ENCODE peak calls at places on chromosomes 7 and 10, in seven cellular contexts. One of them, this sample, is unnamed.

GRCh38 chr7:32204361-32205018 is 134.3 kb upstream of the PDE1C start:
- DNase-seq in mesenchymal stem cell: peak; percentile 88
- DNase-seq in H9: peak; percentile 70
- DNase-seq in H1: peak; percentile 19
- DNase-seq in neuronal stem cell: peak; percentile 54
- DNase-seq in IMR-90: peak; percentile 77
- DNase-seq in mesendoderm: peak; percentile 88
- DNase-seq in this sample: peak; percentile 64

GRCh38 chr10:97138777-97139317 is 46.9 kb downstream of the SLIT1 start:
- DNase-seq in IMR-90: no peak
- DNase-seq in H1: no peak
- DNase-seq in mesenchymal stem cell: no peak
- DNase-seq in mesendoderm: peak; percentile 5
- DNase-seq in neuronal stem cell: no peak
- DNase-seq in H9: no peak
- DNase-seq in this sample: no peak

GRCh38 chr10:78336402-78336791 is 302.7 kb downstream of the RPS24 start:
- DNase-seq in neuronal stem cell: no peak
- DNase-seq in H9: no peak
- DNase-seq in mesendoderm: no peak
- DNase-seq in IMR-90: peak; percentile 97
- DNase-seq in mesenchymal stem cell: peak; percentile 87
- DNase-seq in H1: no peak
- DNase-seq in this sample: no peak

GRCh38 chr7:132355048-132355447 is 221.2 kb downstream of the PLXNA4 start:
- DNase-seq in neuronal stem cell: no peak
- DNase-seq in IMR-90: no peak
- DNase-seq in H9: no peak
- DNase-seq in H1: no peak
- DNase-seq in mesendoderm: no peak
- DNase-seq in mesenchymal stem cell: no peak
- DNase-seq in this sample: no peak

GRCh38 chr7:13904689-13905088 is 84.8 kb downstream of the ETV1 start:
- DNase-seq in neuronal stem cell: no peak
- DNase-seq in H9: no peak
- DNase-seq in IMR-90: peak; percentile 77
- DNase-seq in mesendoderm: no peak
- DNase-seq in mesenchymal stem cell: peak; percentile 89
- DNase-seq in H1: no peak
- DNase-seq in this sample: no peak

GRCh38 chr10:97731346-97732051 is 5.4 kb upstream of the ZFYVE27 start:
- DNase-seq in mesenchymal stem cell: peak; percentile 79
- DNase-seq in mesendoderm: peak; percentile 76
- DNase-seq in H1: no peak
- DNase-seq in IMR-90: peak; percentile 76
- DNase-seq in neuronal stem cell: peak; percentile 67
- DNase-seq in H9: peak; percentile 69
- DNase-seq in this sample: peak; percentile 64

GRCh38 chr10:35907548-35907947 is 265.5 kb upstream of the FZD8 start:
- DNase-seq in mesendoderm: peak; percentile 76
- DNase-seq in mesenchymal stem cell: no peak
- DNase-seq in IMR-90: no peak
- DNase-seq in neuronal stem cell: no peak
- DNase-seq in H1: no peak
- DNase-seq in H9: no peak
- DNase-seq in this sample: peak; percentile 13

GRCh38 chr10:74825033-74825370 is 1.4 kb upstream of the KAT6B start:
- DNase-seq in mesendoderm: no peak
- DNase-seq in IMR-90: no peak
- DNase-seq in H1: no peak
- DNase-seq in neuronal stem cell: peak; percentile 41
- DNase-seq in mesenchymal stem cell: peak; percentile 26
- DNase-seq in H9: peak; percentile 44
- DNase-seq in this sample: no peak

GRCh38 chr10:130895172-130895571 is 416.3 kb downstream of the TCERG1L start:
- DNase-seq in mesenchymal stem cell: no peak
- DNase-seq in IMR-90: no peak
- DNase-seq in H1: no peak
- DNase-seq in H9: no peak
- DNase-seq in mesendoderm: peak; percentile 28
- DNase-seq in neuronal stem cell: no peak
- DNase-seq in this sample: no peak

GRCh38 chr10:37496061-37496460 is 361.3 kb downstream of the ZNF248 start:
- DNase-seq in mesendoderm: no peak
- DNase-seq in H9: no peak
- DNase-seq in mesenchymal stem cell: no peak
- DNase-seq in neuronal stem cell: no peak
- DNase-seq in H1: no peak
- DNase-seq in IMR-90: no peak
- DNase-seq in this sample: no peak

GRCh38 chr10:4810093-4810492 is 15.9 kb upstream of the AKR1E2 start:
- DNase-seq in H9: no peak
- DNase-seq in IMR-90: peak; percentile 73
- DNase-seq in mesendoderm: no peak
- DNase-seq in mesenchymal stem cell: no peak
- DNase-seq in neuronal stem cell: no peak
- DNase-seq in H1: no peak
- DNase-seq in this sample: no peak

GRCh38 chr10:132884691-132885271 is 57.6 kb downstream of the CFAP46 start:
- DNase-seq in IMR-90: no peak
- DNase-seq in mesendoderm: no peak
- DNase-seq in H1: no peak
- DNase-seq in mesenchymal stem cell: no peak
- DNase-seq in neuronal stem cell: no peak
- DNase-seq in H9: no peak
- DNase-seq in this sample: no peak

GRCh38 chr10:125953778-125954385 is 57.5 kb downstream of the FANK1 start:
- DNase-seq in H9: no peak
- DNase-seq in mesendoderm: peak; percentile 22
- DNase-seq in IMR-90: no peak
- DNase-seq in H1: no peak
- DNase-seq in neuronal stem cell: no peak
- DNase-seq in mesenchymal stem cell: no peak
- DNase-seq in this sample: no peak

GRCh38 chr7:43294080-43294630 is 181.7 kb downstream of the HECW1 start:
- DNase-seq in IMR-90: peak; percentile 78
- DNase-seq in H9: peak; percentile 58
- DNase-seq in mesenchymal stem cell: peak; percentile 58
- DNase-seq in mesendoderm: peak; percentile 91
- DNase-seq in H1: no peak
- DNase-seq in neuronal stem cell: no peak
- DNase-seq in this sample: no peak

GRCh38 chr7:110620336-110620735 is 470.6 kb upstream of the LRRN3 start:
- DNase-seq in IMR-90: no peak
- DNase-seq in mesenchymal stem cell: no peak
- DNase-seq in neuronal stem cell: no peak
- DNase-seq in mesendoderm: no peak
- DNase-seq in H9: no peak
- DNase-seq in H1: no peak
- DNase-seq in this sample: no peak

DNA sequence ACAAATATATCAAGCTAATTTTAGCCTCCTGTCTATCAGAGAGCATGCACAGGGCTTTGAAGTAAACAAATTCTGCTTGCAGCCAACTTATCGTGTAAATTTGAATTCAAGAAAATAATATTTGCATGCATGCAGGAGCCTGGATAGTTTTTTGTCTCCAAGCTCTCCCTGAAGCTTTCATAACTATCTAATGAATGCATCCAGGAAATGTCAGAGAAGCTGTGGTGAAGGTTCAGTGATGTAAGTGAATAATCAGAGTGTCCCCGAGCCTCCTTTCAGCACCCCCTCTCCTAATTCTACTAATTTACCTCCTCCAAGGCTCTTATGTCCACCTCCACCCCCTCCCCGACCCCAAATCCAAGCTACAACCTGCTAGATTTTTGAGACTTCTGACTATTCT is 172.0 kb upstream of the ZNF32 start:
- DNase-seq in IMR-90: no peak
- DNase-seq in neuronal stem cell: no peak
- DNase-seq in H1: no peak
- DNase-seq in mesenchymal stem cell: no peak
- DNase-seq in H9: no peak
- DNase-seq in mesendoderm: no peak
- DNase-seq in this sample: no peak
- H3K4me1 ChIP-seq in IMR-90: peaks cover 8% of the 10 kb centered on the region
- H3K4me1 ChIP-seq in neuronal stem cell: peaks cover 5% of the 10 kb centered on the region
- H3K4me1 ChIP-seq in H1: no peaks in the 10 kb centered on the region
- H3K4me1 ChIP-seq in mesenchymal stem cell: no peaks in the 10 kb centered on the region
- H3K4me1 ChIP-seq in H9: no peaks in the 10 kb centered on the region
- H3K4me1 ChIP-seq in mesendoderm: no peaks in the 10 kb centered on the region
- H3K4me1 ChIP-seq in this sample: peaks cover 9% of the 10 kb centered on the region

GRCh38 chr7:44962483-44963251 is 16.1 kb downstream of the MYO1G start:
- DNase-seq in mesenchymal stem cell: peak; percentile 42
- DNase-seq in IMR-90: no peak
- DNase-seq in H9: peak; percentile 62
- DNase-seq in H1: no peak
- DNase-seq in mesendoderm: no peak
- DNase-seq in neuronal stem cell: no peak
- DNase-seq in this sample: peak; percentile 63

GRCh38 chr7:44964384-44964830 is 14.4 kb downstream of the MYO1G start:
- DNase-seq in neuronal stem cell: no peak
- DNase-seq in IMR-90: peak; percentile 28
- DNase-seq in mesendoderm: peak; percentile 57
- DNase-seq in H9: peak; percentile 56
- DNase-seq in mesenchymal stem cell: peak; percentile 16
- DNase-seq in H1: no peak
- DNase-seq in this sample: no peak

GRCh38 chr7:44961844-44962482 is 16.9 kb downstream of the MYO1G start:
- DNase-seq in H1: no peak
- DNase-seq in neuronal stem cell: no peak
- DNase-seq in IMR-90: no peak
- DNase-seq in mesendoderm: no peak
- DNase-seq in H9: peak; percentile 45
- DNase-seq in mesenchymal stem cell: no peak
- DNase-seq in this sample: no peak

GRCh38 chr7:44964831-44965440 is 13.9 kb downstream of the MYO1G start:
- DNase-seq in IMR-90: no peak
- DNase-seq in neuronal stem cell: no peak
- DNase-seq in H1: no peak
- DNase-seq in H9: no peak
- DNase-seq in mesendoderm: no peak
- DNase-seq in mesenchymal stem cell: no peak
- DNase-seq in this sample: no peak

DNA sequence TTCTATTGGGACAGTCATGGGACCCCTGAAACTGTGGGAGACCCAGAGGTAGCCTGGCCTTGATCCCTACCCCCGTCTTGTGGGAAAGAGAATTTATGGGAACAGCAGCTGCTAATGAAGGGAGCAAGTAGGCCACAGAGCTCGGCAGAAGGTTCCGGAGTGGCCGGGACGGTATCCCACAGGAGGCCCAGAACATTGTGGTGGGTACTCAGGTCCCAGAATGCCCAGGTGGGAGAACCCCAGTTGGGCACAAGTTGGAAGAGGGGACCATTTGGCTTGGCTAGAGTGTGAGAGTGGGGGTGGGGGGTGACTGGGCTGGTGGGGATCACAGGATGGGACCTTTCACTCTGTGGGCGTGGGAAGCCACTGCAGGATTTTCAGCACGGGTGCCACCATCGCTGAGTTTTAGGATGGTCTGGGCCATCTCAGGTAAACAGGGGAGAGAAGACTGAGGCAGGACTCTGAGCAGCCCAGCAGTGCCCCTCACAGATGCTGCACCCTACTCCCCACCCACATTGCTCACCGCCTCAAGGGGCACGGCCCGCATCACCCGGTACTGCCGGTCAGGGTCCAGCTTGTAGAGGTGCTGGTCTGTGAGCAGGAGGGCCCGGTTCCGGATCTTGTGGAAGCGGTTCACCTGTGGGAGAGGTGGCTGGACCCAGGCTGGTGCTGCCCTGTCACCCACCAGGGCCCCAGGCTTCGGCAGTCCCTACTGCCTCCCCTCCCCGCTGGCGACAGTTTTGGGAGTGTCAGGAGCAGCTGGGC is 15.1 kb downstream of the MYO1G start:
- DNase-seq in mesendoderm: no peak
- DNase-seq in mesenchymal stem cell: no peak
- DNase-seq in H1: no peak
- DNase-seq in neuronal stem cell: no peak
- DNase-seq in IMR-90: no peak
- DNase-seq in H9: peak; percentile 27
- DNase-seq in this sample: no peak
- H3K4ac ChIP-seq in mesendoderm: no peak overlapping the region
- H3K4ac ChIP-seq in mesenchymal stem cell: no peak overlapping the region
- H3K4ac ChIP-seq in H1: no peak overlapping the region
- H3K4ac ChIP-seq in neuronal stem cell: no peak overlapping the region
- H3K4ac ChIP-seq in IMR-90: no peak overlapping the region
- H3K4ac ChIP-seq in H9: no peak overlapping the region
- H3K4ac ChIP-seq in this sample: no peak overlapping the region

GRCh38 chr7:107953924-107954303 is 49.0 kb downstream of the LAMB1 start:
- DNase-seq in mesendoderm: no peak
- DNase-seq in mesenchymal stem cell: peak; percentile 75
- DNase-seq in H9: no peak
- DNase-seq in IMR-90: peak; percentile 31
- DNase-seq in H1: no peak
- DNase-seq in neuronal stem cell: no peak
- DNase-seq in this sample: peak; percentile 80

GRCh38 chr7:107958764-107959526 is 44.0 kb downstream of the LAMB1 start:
- DNase-seq in IMR-90: peak; percentile 90
- DNase-seq in mesendoderm: no peak
- DNase-seq in H9: no peak
- DNase-seq in H1: no peak
- DNase-seq in neuronal stem cell: no peak
- DNase-seq in mesenchymal stem cell: peak; percentile 91
- DNase-seq in this sample: peak; percentile 58

GRCh38 chr7:107951896-107952295 is 51.1 kb downstream of the LAMB1 start:
- DNase-seq in neuronal stem cell: no peak
- DNase-seq in IMR-90: no peak
- DNase-seq in mesendoderm: no peak
- DNase-seq in mesenchymal stem cell: no peak
- DNase-seq in H9: no peak
- DNase-seq in H1: no peak
- DNase-seq in this sample: peak; percentile 75

GRCh38 chr7:107953265-107953923 is 49.6 kb downstream of the LAMB1 start:
- DNase-seq in H9: no peak
- DNase-seq in neuronal stem cell: no peak
- DNase-seq in mesenchymal stem cell: no peak
- DNase-seq in IMR-90: no peak
- DNase-seq in mesendoderm: no peak
- DNase-seq in H1: no peak
- DNase-seq in this sample: no peak

DNA sequence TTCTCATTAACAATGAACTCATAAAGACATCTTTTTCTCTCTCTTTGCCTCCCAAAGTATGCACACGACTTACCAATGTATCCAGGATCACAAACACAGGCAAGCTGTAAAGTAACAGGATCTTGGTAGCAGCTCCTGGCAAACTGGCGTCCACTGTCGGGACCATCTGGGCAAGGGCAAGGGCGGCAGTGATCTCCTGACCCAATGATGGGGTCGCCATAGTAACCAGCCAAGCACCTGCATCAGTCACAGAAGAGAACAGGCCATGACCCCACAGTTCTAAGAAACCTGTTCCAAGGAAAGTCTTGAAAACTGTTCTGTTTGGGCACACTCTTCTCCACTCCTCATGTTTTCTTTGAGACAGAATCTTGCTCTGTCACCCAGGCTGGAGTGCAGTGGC is 47.6 kb downstream of the LAMB1 start:
- DNase-seq in H9: no peak
- DNase-seq in H1: no peak
- DNase-seq in mesendoderm: no peak
- DNase-seq in IMR-90: no peak
- DNase-seq in neuronal stem cell: no peak
- DNase-seq in mesenchymal stem cell: no peak
- DNase-seq in this sample: no peak
- H3K4me1 ChIP-seq in H9: peaks cover 30% of the 10 kb centered on the region
- H3K4me1 ChIP-seq in H1: peaks cover 7% of the 10 kb centered on the region
- H3K4me1 ChIP-seq in mesendoderm: peaks cover 5% of the 10 kb centered on the region
- H3K4me1 ChIP-seq in IMR-90: peaks cover 25% of the 10 kb centered on the region
- H3K4me1 ChIP-seq in neuronal stem cell: peaks cover 19% of the 10 kb centered on the region
- H3K4me1 ChIP-seq in mesenchymal stem cell: peaks cover 26% of the 10 kb centered on the region
- H3K4me1 ChIP-seq in this sample: peaks cover 16% of the 10 kb centered on the region

GRCh38 chr10:106877574-106877973 is 286.9 kb downstream of the SORCS1 start:
- DNase-seq in neuronal stem cell: no peak
- DNase-seq in mesendoderm: no peak
- DNase-seq in mesenchymal stem cell: no peak
- DNase-seq in IMR-90: no peak
- DNase-seq in H9: no peak
- DNase-seq in H1: no peak
- DNase-seq in this sample: no peak
- H3K4ac ChIP-seq in neuronal stem cell: no peak overlapping the region
- H3K4ac ChIP-seq in mesendoderm: no peak overlapping the region
- H3K4ac ChIP-seq in mesenchymal stem cell: no peak overlapping the region
- H3K4ac ChIP-seq in IMR-90: no peak overlapping the region
- H3K4ac ChIP-seq in H9: no peak overlapping the region
- H3K4ac ChIP-seq in H1: no peak overlapping the region
- H3K4ac ChIP-seq in this sample: no peak overlapping the region